ENCODE peak calls at places on chromosomes 16 and 17, in five cellular contexts. R, Q, N, D and X are unnamed samples.

GRCh38 chr17:42248351-42249179 is 27.6 kb downstream of the STAT5B start:
- DNase-seq in Q (no peak), D (peak), N (peak), R (no peak), X (peak)

GRCh38 chr16:27774779-27775178 is 224.8 kb downstream of the KATNIP start:
- DNase-seq in R (no peak), Q (no peak), D (no peak), N (no peak), X (no peak)

GRCh38 chr17:72614476-72614870 is 478.0 kb downstream of the SLC39A11 start:
- DNase-seq in Q (no peak), N (no peak), R (no peak), D (no peak), X (no peak)

GRCh38 chr16:30094541-30095165 is 1.4 kb downstream of the YPEL3 start:
- DNase-seq in R (no peak), N (no peak), D (no peak), Q (no peak), X (no peak)

GRCh38 chr16:87145181-87146176 is 171.7 kb downstream of the C16orf95 start:
- DNase-seq in Q (peak), D (no peak), R (no peak), N (no peak), X (peak)

GRCh38 chr17:48023408-48024148 is 14.0 kb downstream of the COPZ2 start:
- DNase-seq in Q (peak), N (peak), R (peak), D (peak), X (peak)

GRCh38 chr17:72011561-72011960 is 109.3 kb upstream of the SOX9 start:
- DNase-seq in D (no peak), Q (no peak), R (no peak), N (no peak), X (no peak)

GRCh38 chr17:45997624-45998023 is 1.4 kb upstream of the STH start:
- DNase-seq in N (no peak), D (no peak), R (no peak), Q (no peak), X (peak)

GRCh38 chr16:85254921-85255320 is 142.6 kb upstream of the CIBAR2 start:
- DNase-seq in N (no peak), D (no peak), Q (no peak), R (no peak), X (no peak)

GRCh38 chr16:68786685-68787418 is 49.8 kb downstream of the CDH1 start:
- DNase-seq in Q (no peak), R (no peak), D (no peak), N (no peak), X (peak)

GRCh38 chr16:22183901-22184614 is 21.8 kb downstream of the SDR42E2 start:
- DNase-seq in N (no peak), Q (no peak), R (no peak), D (no peak), X (no peak)

GRCh38 chr17:18889658-18890057 is 31.7 kb downstream of the PRPSAP2 start:
- DNase-seq in R (no peak), D (no peak), Q (no peak), N (no peak), X (no peak)

GRCh38 chr17:68346448-68346847 is 55.2 kb downstream of the ARSG start:
- DNase-seq in D (peak), R (no peak), Q (no peak), N (no peak), X (no peak)

DNA sequence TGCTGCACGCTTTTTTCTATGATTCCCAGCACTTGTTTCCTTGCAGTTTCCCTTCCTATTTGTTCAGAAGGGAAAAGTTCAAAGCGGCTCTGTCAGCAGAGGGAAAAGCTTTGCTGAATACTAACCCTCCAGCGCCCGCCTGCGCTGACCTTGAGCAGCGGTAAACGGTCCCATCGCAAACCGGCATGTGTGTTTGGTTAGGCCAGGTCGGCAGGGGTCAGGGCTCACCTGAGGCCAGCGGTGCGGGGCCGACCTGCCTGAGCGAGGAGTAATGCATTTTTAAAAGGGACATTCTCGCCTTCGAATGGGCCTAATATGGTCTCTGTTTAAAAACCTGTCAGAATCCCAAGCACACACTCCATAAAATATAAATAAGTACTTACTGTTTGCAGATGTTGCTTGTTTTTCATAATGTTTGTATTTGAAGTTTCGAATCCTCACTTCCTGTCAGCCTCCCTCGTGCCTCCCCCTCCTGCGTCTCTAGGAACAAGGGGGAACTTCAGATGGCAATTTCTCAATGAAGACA is 110.1 kb downstream of the IRX3 start:
- DNase-seq in N (no peak), Q (no peak), D (no peak), R (no peak), X (peak)
- H3K4me3 ChIP-seq in N (no peak), Q (no peak), D (no peak), R (no peak), X (peak)

DNA sequence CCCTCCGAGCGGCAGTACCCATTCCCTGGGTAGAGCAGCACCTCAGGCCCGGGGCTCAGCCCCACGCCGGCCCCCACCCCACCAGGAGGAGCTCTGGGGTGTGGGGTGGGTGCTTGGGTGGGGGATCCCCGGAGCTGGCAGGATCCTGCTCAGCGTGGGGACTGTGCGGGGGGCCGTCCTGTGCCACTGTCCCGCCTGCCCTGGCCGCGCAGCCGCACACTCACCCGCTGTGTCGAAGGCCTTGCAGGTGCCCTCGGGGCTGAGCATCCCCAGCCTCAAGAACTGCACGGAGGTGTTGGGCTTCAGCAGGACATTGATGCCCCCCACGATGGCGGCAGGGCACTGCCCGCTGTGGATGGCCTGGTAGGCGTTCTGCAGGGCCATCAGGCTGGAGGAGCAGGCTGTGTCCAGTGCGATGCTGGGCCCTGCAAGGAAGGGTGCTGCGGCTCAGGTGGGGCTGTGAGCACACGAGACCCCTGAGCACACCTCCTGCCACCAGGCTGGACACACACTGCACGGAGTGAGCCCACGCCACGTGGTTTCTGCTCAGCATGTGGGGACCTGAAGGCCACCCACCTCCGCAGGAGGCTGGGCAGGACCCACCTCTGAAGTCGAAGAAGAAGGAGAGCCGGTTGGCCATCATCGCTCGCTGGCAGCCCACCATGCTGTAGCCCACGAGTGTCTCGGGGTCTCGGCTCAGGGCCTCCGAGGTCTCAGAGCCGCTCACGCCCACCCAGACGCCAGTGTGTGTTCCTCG is 4.9 kb downstream of the FASN start:
- DNase-seq in Q (no peak), N (no peak), D (no peak), R (no peak), X (no peak)
- H3K4me3 ChIP-seq in Q (no peak), N (no peak), D (no peak), R (no peak), X (no peak)

DNA sequence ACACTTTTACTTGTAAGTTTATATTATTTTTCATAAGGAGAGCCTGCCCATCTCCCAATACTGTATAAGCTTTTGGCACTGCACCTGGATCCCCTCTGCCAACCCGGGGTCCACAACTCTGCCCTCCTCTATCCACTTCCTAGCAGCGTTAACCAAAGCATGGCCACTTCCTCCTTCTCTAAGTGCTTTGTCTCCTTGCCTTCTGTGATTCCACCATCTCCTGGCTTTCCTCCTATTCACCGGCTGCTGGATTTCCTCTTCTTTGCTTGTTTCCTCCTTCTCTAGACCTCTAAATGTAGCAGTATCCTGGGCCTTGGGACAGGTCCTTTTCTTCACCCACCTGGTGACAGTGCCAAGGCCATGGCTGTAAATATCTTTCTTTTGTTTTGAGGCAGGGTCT is 20.0 kb upstream of the WFIKKN2 start:
- DNase-seq in N (no peak), R (no peak), Q (no peak), D (no peak), X (no peak)
- H3K4me3 ChIP-seq in N (no peak), R (no peak), Q (no peak), D (no peak), X (no peak)

GRCh38 chr16:3168706-3169105 is 19.3 kb upstream of the OR1F1 start:
- DNase-seq in N (no peak), Q (no peak), D (no peak), R (no peak), X (no peak)

GRCh38 chr16:3171855-3172593 is 16.0 kb upstream of the OR1F1 start:
- DNase-seq in D (no peak), Q (no peak), R (peak), N (no peak), X (peak)

GRCh38 chr16:3170440-3171180 is 17.4 kb upstream of the OR1F1 start:
- DNase-seq in N (no peak), Q (no peak), R (no peak), D (no peak), X (no peak)

GRCh38 chr16:3173892-3174617 is 13.9 kb upstream of the OR1F1 start:
- DNase-seq in N (no peak), D (no peak), Q (no peak), R (peak), X (no peak)

DNA sequence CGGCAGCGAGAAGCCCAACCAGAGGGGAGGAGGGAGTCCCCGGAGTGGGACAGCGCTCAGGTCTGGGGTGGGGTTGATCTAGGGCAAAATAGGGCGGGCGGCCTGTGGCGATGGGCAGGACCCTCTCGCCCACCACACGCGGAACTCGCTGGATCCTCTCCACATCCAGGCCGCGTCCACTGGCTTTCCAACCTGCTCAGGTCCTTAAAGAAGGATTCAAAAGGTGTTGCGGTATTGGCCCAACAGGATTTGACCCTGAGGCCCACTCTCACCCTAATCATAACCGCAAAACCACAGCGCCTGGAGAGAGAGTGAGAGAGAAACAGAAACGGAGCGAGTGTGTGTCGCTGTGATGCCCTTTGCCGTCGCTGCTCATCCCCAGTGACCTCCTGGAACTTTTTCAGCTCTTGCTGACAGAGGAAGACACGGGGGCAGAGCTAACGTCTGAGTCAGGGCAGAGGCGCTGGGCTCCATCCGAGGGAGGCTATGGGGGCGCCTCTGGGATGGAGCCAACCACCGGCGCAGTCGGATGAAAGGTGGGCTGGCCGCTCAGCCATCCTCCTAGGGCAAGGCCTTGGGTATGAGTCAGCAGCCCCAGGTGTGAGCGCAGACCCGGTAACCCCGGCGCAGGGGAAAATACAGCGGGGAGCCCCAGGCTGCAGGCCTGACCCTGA is 16.7 kb upstream of the OR1F1 start:
- DNase-seq in N (no peak), Q (no peak), D (no peak), R (no peak), X (no peak)
- H3K4me3 ChIP-seq in N (peak), Q (no peak), D (peak), R (no peak), X (no peak)

GRCh38 chr16:56520251-56520577 is 390 bp upstream of the BBS2 start:
- DNase-seq in D (no peak), R (no peak), Q (no peak), N (no peak), X (no peak)
- H3K4me3 ChIP-seq in D (peak), R (peak), Q (peak), N (peak), X (peak)

GRCh38 chr17:53659181-53659580 is 163.5 kb upstream of the KIF2B start:
- DNase-seq in N (no peak), Q (no peak), R (no peak), D (no peak), X (no peak)
- H3K4me3 ChIP-seq in N (no peak), Q (no peak), R (no peak), D (no peak), X (no peak)

DNA sequence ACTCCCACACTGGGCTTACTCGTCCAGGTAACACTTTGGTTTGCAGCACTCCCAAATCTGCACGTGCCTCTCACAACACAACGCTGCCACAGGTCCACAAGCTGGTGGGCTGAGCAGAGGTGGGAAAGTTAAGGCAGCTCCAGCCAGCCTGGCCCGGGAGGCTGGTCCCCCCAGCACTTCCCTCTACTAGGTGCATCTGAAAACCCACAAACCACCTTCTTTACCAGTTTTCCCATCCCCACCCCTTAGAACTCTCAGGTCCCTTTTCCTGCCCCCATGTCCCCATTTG is 1.4 kb upstream of the GAA start:
- DNase-seq in Q (no peak), D (no peak), N (no peak), R (no peak), X (no peak)
- H3K4me3 ChIP-seq in Q (no peak), D (no peak), N (no peak), R (no peak), X (no peak)

DNA sequence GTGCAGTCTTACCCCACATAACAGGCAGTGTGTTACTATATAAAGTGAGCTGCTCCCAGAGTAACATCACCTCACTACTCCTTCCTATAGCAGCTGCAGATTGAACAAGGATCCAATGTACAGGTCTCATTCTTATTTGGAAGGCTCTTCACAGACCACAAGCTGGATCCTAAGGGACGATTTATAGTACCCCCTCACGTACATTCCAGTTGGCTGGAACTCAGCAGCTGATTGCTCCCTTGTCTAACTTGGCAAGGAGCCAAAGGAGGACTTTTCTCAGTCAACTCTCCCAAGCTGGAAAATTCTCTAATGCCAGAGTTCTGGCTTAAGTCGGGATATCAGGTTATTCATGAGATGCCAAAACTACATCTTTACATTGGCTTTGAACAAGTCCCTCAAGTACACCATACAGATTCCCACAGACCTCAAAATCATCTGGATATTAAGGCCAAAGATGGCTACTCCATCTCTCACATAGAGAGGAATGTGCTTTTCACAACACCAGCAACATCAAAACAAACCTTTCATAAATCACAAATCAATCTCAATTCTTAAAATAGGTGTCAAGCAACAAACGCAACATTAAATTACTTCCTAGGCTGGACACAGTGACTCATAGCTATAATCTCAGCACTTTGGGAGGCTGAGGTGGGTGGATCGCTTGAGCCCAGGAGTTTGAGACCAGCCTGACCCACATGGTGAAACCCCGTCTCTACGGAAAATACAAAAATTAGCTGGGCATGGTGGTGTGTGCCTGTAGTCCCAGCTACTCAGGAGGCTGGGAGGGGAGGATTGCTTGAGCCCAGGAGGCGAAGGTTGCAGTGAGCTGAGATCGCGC is 39.3 kb downstream of the SMG6 start:
- DNase-seq in N (no peak), R (no peak), D (no peak), Q (no peak), X (no peak)
- H3K4me3 ChIP-seq in N (no peak), R (no peak), D (no peak), Q (no peak), X (no peak)